ENCODE peak calls at places on chromosomes 7 and 10, in four cellular contexts. J is K562, K is H1, U is HepG2. Z is an unnamed sample.
A peak's percentile ranks its signal among the peaks of the same experiment; 100 is the strongest.

GRCh38 chr10:69317175-69318086 is 39.1 kb downstream of the HK1 start:
- DNase-seq in K (no peak), J (peak; percentile 97), U (no peak), Z (no peak)

GRCh38 chr7:108650487-108650886 is 80.8 kb downstream of the DNAJB9 start:
- DNase-seq in K (no peak), U (no peak), J (no peak), Z (no peak)

GRCh38 chr7:107495516-107495915 is 25.7 kb downstream of the GPR22 start:
- DNase-seq in J (no peak), K (no peak), U (no peak), Z (no peak)

GRCh38 chr7:101731502-101732084 is 85.8 kb upstream of the CUX1 start:
- DNase-seq in U (no peak), K (no peak), J (no peak), Z (no peak)

GRCh38 chr7:43465581-43466554 is 117.0 kb upstream of the STK17A start:
- DNase-seq in U (no peak), K (no peak), J (no peak), Z (no peak)

GRCh38 chr7:2019693-2020511 is 212.8 kb downstream of the MAD1L1 start:
- DNase-seq in J (peak; percentile 92), K (no peak), U (no peak), Z (no peak)

GRCh38 chr7:47413526-47414341 is 168.2 kb downstream of the TNS3 start:
- DNase-seq in K (no peak), U (no peak), J (no peak), Z (no peak)

GRCh38 chr10:35194906-35195305 is 68.3 kb downstream of the CREM start:
- DNase-seq in U (no peak), J (peak; percentile 82), K (no peak), Z (no peak)

GRCh38 chr7:134188311-134188710 is 61.2 kb downstream of the LRGUK start:
- DNase-seq in K (no peak), J (no peak), U (no peak), Z (no peak)

GRCh38 chr10:43679509-43679908 is 30.8 kb upstream of the ZNF32 start:
- DNase-seq in J (no peak), K (no peak), U (no peak), Z (no peak)

GRCh38 chr7:104841798-104842197 is 172.2 kb upstream of the KMT2E start:
- DNase-seq in J (peak; percentile 18), K (no peak), U (no peak), Z (no peak)

GRCh38 chr7:23470290-23471089 is at the start of gene IGF2BP3:
- DNase-seq in J (peak; percentile 97), U (peak; percentile 91), K (peak; percentile 91), Z (peak; percentile 87)

GRCh38 chr7:93948106-93948505 is 26.6 kb downstream of the GNG11 start:
- DNase-seq in J (no peak), K (no peak), U (no peak), Z (no peak)

GRCh38 chr7:69445549-69445948 is 152.7 kb upstream of the AUTS2 start:
- DNase-seq in U (no peak), K (no peak), J (no peak), Z (no peak)

GRCh38 chr10:96998329-96998888 is 166.3 kb downstream of the LCOR start:
- DNase-seq in U (peak; percentile 77), K (no peak), J (peak; percentile 51), Z (no peak)

GRCh38 chr10:61271127-61271780 is 181.9 kb downstream of the TMEM26 start:
- DNase-seq in U (peak; percentile 15), K (no peak), J (no peak), Z (no peak)

GRCh38 chr10:98030991-98031431 is 590 bp upstream of the CRTAC1 start:
- DNase-seq in J (no peak), K (no peak), U (no peak), Z (no peak)

GRCh38 chr10:69797959-69798358 is 3.7 kb upstream of the COL13A1 start:
- DNase-seq in K (no peak), U (no peak), J (no peak), Z (no peak)

GRCh38 chr10:44963772-44964633 is 4.4 kb downstream of the RASSF4 start:
- DNase-seq in K (no peak), U (peak; percentile 85), J (no peak), Z (no peak)
- TF ChIP-seq CREB1 in K (no peak), U (no peak), J (no peak), Z (no peak)

GRCh38 chr7:144534655-144535395 is 131.3 kb upstream of the NOBOX start:
- DNase-seq in U (no peak), K (peak; percentile 38), J (no peak), Z (no peak)
- TF ChIP-seq RFX5 in U (no peak), K (no peak), J (no peak), Z (no peak)

DNA sequence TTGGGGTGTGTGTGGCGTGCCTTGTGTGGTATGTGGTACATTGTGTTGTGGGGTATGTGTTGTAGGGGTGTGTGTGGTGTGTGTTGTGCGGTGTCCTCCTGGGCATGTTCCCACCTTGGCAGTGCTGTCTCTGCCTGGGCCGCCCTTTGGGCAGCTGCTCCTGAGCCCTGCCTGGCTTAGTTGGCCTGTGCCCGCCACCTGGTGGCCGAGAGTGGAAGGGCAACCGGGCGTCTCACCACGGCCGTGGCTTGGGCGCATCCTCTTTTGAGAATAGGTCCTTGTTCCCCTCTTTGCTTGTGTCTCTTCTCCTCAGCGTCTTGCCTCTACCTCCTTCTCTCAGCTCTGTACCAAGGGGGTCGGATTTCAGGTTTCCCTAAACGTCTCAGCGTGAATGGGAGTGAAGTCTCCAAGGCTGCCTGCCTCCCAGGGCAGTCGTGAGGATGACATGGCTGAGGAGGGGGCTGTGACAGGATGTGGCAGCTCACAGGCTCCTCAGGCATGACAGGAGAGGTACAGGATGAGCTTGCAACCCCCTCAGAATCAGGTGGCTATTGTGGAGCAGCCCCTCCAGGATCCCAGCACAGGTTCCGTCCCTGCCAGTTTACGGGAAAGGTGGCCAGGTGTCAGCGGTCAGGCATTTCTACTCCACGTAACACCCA is 98.4 kb upstream of the PODXL start:
- DNase-seq in U (peak; percentile 45), J (peak; percentile 85), K (peak; percentile 70), Z (peak; percentile 4)
- TF ChIP-seq CREB1 in U (no peak), J (no peak), K (no peak), Z (no peak)

GRCh38 chr7:77830649-77831355 is 32.2 kb downstream of the PHTF2 start:
- DNase-seq in U (no peak), K (no peak), J (peak; percentile 62), Z (no peak)
- TF ChIP-seq RFX5 in U (no peak), K (no peak), J (no peak), Z (no peak)